ENCODE peak calls at places on chromosomes 4 and X, in nine cellular contexts. Z, W, D, M, X, E, B, A and K are unnamed samples.

GRCh38 chrX:33336783-33337182 is 125.4 kb upstream of the DMD start:
- DNase-seq in Z (no peak), W (no peak), D (no peak), M (peak; percentile 57), X (no peak), E (peak; percentile 47), B (no peak), A (peak; percentile 6), K (no peak)

GRCh38 chr4:2939383-2940243 is 23.6 kb downstream of the NOP14 start:
- DNase-seq in Z (no peak), W (no peak), D (no peak), M (no peak), X (no peak), E (no peak), B (no peak), A (no peak), K (no peak)

GRCh38 chr4:21898101-21898500 is 50.5 kb downstream of the KCNIP4 start:
- DNase-seq in Z (no peak), W (no peak), D (no peak), M (no peak), X (no peak), E (no peak), B (no peak), A (no peak), K (no peak)

GRCh38 chrX:6990552-6991193 is 156.8 kb upstream of the STS start:
- DNase-seq in Z (no peak), W (no peak), D (no peak), M (no peak), X (no peak), E (no peak), B (no peak), A (no peak), K (no peak)

GRCh38 chr4:41095973-41096372 is 118.4 kb downstream of the APBB2 start:
- DNase-seq in Z (no peak), W (no peak), D (no peak), M (no peak), X (peak; percentile 86), E (no peak), B (no peak), A (no peak), K (no peak)

GRCh38 chr4:184472540-184473264 is 1.6 kb downstream of the IRF2 start:
- DNase-seq in Z (peak; percentile 8), W (peak; percentile 52), D (peak; percentile 92), M (peak; percentile 86), X (peak; percentile 51), E (peak; percentile 59), B (no peak), A (peak; percentile 64), K (peak; percentile 31)

GRCh38 chrX:23765449-23765848 is 17.5 kb upstream of the SAT1 start:
- DNase-seq in Z (no peak), W (no peak), D (no peak), M (no peak), X (no peak), E (peak; percentile 80), B (no peak), A (no peak), K (no peak)

GRCh38 chrX:25534096-25534495 is 518.3 kb upstream of the ARX start:
- DNase-seq in Z (no peak), W (no peak), D (no peak), M (no peak), X (peak; percentile 1), E (no peak), B (no peak), A (no peak), K (no peak)

GRCh38 chrX:111376897-111377601 is 34.9 kb downstream of the DCX start:
- DNase-seq in Z (no peak), W (no peak), D (no peak), M (peak; percentile 76), X (no peak), E (no peak), B (no peak), A (no peak), K (no peak)

GRCh38 chr4:31674313-31674947 is 954.3 kb downstream of the PCDH7 start:
- DNase-seq in Z (no peak), W (no peak), D (no peak), M (peak; percentile 30), X (no peak), E (peak; percentile 33), B (no peak), A (peak; percentile 16), K (no peak)

GRCh38 chr4:26083987-26084386 is 170.0 kb downstream of the SMIM20 start:
- DNase-seq in Z (no peak), W (no peak), D (no peak), M (no peak), X (peak; percentile 95), E (peak; percentile 89), B (no peak), A (no peak), K (peak; percentile 40)

GRCh38 chr4:2843909-2844584 is 403 bp downstream of the ADD1 start:
- DNase-seq in Z (no peak), W (no peak), D (peak; percentile 71), M (peak; percentile 83), X (no peak), E (peak; percentile 50), B (no peak), A (peak; percentile 40), K (no peak)

GRCh38 chr4:140092094-140092820 is 61.7 kb downstream of the MAML3 start:
- DNase-seq in Z (no peak), W (no peak), D (peak; percentile 76), M (peak; percentile 96), X (no peak), E (no peak), B (peak; percentile 36), A (peak; percentile 71), K (no peak)

GRCh38 chr4:55284331-55284730 is 61.7 kb upstream of the SRD5A3 start:
- DNase-seq in Z (no peak), W (no peak), D (no peak), M (no peak), X (no peak), E (no peak), B (no peak), A (peak; percentile 9), K (no peak)

GRCh38 chr4:6087669-6088068 is 69.4 kb upstream of the C4orf50 start:
- DNase-seq in Z (no peak), W (no peak), D (no peak), M (peak; percentile 79), X (no peak), E (peak; percentile 57), B (no peak), A (peak; percentile 14), K (no peak)

GRCh38 chr4:38365261-38365660 is 298.7 kb upstream of the KLF3 start:
- DNase-seq in Z (no peak), W (no peak), D (no peak), M (no peak), X (no peak), E (no peak), B (no peak), A (no peak), K (no peak)